ENCODE peak calls at places on chromosome 13, in ten cellular contexts. A is endodermal cell, U is IMR-90, T is mammary epithelial cell, K is fibroblast of lung, L is Karpas-422, P is K562, F is endothelial cell of umbilical vein, Y is mesenchymal stem cell, W is adipocyte. I is an unnamed sample.
A peak's percentile ranks its signal among the peaks of the same experiment; 100 is the strongest.

GRCh38 chr13:114285166-114285808 is 3.9 kb downstream of the UPF3A start:
- DNase-seq in Y (peak; percentile 19), F (no peak), U (peak; percentile 17), A (no peak), K (peak; percentile 51), L (no peak), W (no peak), T (peak; percentile 75), P (no peak), I (no peak)

GRCh38 chr13:23447927-23448326 is 14.4 kb upstream of the SACS start:
- DNase-seq in W (peak; percentile 48), A (no peak), T (no peak), F (no peak), Y (no peak), U (peak; percentile 96), K (peak; percentile 67), L (no peak), P (no peak), I (no peak)

GRCh38 chr13:60282708-60283107 is 114.3 kb upstream of the TDRD3 start:
- DNase-seq in P (no peak), L (no peak), Y (no peak), A (no peak), K (no peak), W (no peak), T (no peak), U (no peak), F (no peak), I (no peak)

GRCh38 chr13:40562975-40563349 is 103.5 kb downstream of the FOXO1 start:
- DNase-seq in L (no peak), T (no peak), P (no peak), A (no peak), U (no peak), F (no peak), K (peak; percentile 43), Y (no peak), W (no peak), I (no peak)

GRCh38 chr13:77001963-77002587 is 10.2 kb downstream of the CLN5 start:
- DNase-seq in W (no peak), F (no peak), K (no peak), L (no peak), Y (no peak), A (no peak), T (no peak), P (no peak), U (no peak), I (no peak)

GRCh38 chr13:56019606-56020005 is 1121.1 kb upstream of the PRR20A start:
- DNase-seq in L (no peak), F (no peak), A (no peak), Y (no peak), U (no peak), W (no peak), P (no peak), K (no peak), T (no peak), I (no peak)

GRCh38 chr13:41383400-41383799 is 72.3 kb downstream of the NAA16 start:
- DNase-seq in L (no peak), U (peak; percentile 61), K (peak; percentile 18), A (no peak), T (no peak), W (no peak), Y (peak; percentile 17), F (peak; percentile 57), P (no peak), I (no peak)

GRCh38 chr13:45119990-45120864 is at the start of gene GTF2F2:
- DNase-seq in W (peak; percentile 94), L (peak; percentile 95), T (peak; percentile 85), A (peak; percentile 96), Y (peak; percentile 91), K (peak; percentile 89), U (peak; percentile 90), P (peak; percentile 88), F (peak; percentile 94), I (peak; percentile 95)

GRCh38 chr13:94325660-94326059 is 153.8 kb downstream of the DCT start:
- DNase-seq in W (no peak), L (no peak), U (peak; percentile 17), Y (peak; percentile 87), K (peak; percentile 65), F (no peak), A (no peak), T (no peak), P (no peak), I (no peak)

GRCh38 chr13:50075619-50076097 is 60.4 kb downstream of the KCNRG start:
- DNase-seq in P (no peak), Y (no peak), A (no peak), L (peak; percentile 86), K (no peak), U (no peak), T (peak; percentile 38), W (peak; percentile 20), F (peak; percentile 47), I (no peak)

GRCh38 chr13:29819157-29819556 is 31.3 kb downstream of the UBL3 start:
- DNase-seq in U (no peak), A (no peak), P (no peak), L (no peak), K (no peak), T (no peak), W (no peak), Y (no peak), F (no peak), I (no peak)

GRCh38 chr13:93201992-93202558 is 24.5 kb upstream of the GPC6 start:
- DNase-seq in P (no peak), W (no peak), T (no peak), L (no peak), A (no peak), F (no peak), Y (no peak), K (no peak), U (no peak), I (no peak)

GRCh38 chr13:50353651-50354415 is 338.6 kb downstream of the KCNRG start:
- DNase-seq in P (no peak), L (no peak), U (peak; percentile 62), T (peak; percentile 54), Y (peak; percentile 85), F (no peak), W (peak; percentile 36), K (peak; percentile 75), A (no peak), I (no peak)

GRCh38 chr13:80363890-80364503 is 23.1 kb upstream of the SPRY2 start:
- DNase-seq in K (peak; percentile 13), U (peak; percentile 49), L (peak; percentile 61), P (peak; percentile 28), Y (peak; percentile 48), A (no peak), T (peak; percentile 5), W (peak; percentile 78), F (peak; percentile 46), I (no peak)

GRCh38 chr13:83281666-83282065 is 600.6 kb downstream of the SLITRK1 start:
- DNase-seq in P (no peak), U (no peak), A (no peak), F (no peak), L (no peak), W (peak; percentile 3), K (no peak), T (no peak), Y (no peak), I (no peak)

GRCh38 chr13:35014606-35015005 is 72.5 kb downstream of the NBEA start:
- DNase-seq in A (peak; percentile 63), Y (no peak), W (no peak), U (no peak), L (no peak), F (no peak), T (no peak), K (no peak), P (no peak), I (no peak)

GRCh38 chr13:110113284-110113764 is 193.6 kb downstream of the COL4A1 start:
- DNase-seq in P (no peak), K (peak; percentile 84), W (no peak), L (no peak), T (peak; percentile 87), U (peak; percentile 80), Y (peak; percentile 50), F (no peak), A (no peak), I (no peak)

GRCh38 chr13:99970761-99971575 is 599 bp downstream of the ZIC5 start:
- DNase-seq in P (peak; percentile 55), T (no peak), U (no peak), K (no peak), F (no peak), A (peak; percentile 90), W (no peak), Y (no peak), L (no peak), I (no peak)

GRCh38 chr13:99971576-99972189 is at the start of gene ZIC5:
- DNase-seq in U (no peak), A (peak; percentile 95), W (no peak), P (no peak), L (no peak), T (no peak), Y (no peak), K (no peak), F (no peak), I (no peak)

GRCh38 chr13:99969368-99969933 is 2.1 kb downstream of the ZIC5 start:
- DNase-seq in T (no peak), L (no peak), W (no peak), F (no peak), Y (no peak), U (no peak), K (no peak), P (peak; percentile 12), A (no peak), I (no peak)

GRCh38 chr13:99968521-99969367 is 2.8 kb downstream of the ZIC5 start:
- DNase-seq in K (no peak), W (peak; percentile 56), P (no peak), F (no peak), T (no peak), A (peak; percentile 76), L (no peak), U (no peak), Y (no peak), I (no peak)

GRCh38 chr13:99969934-99970760 is 1.4 kb downstream of the ZIC5 start:
- DNase-seq in W (no peak), A (peak; percentile 94), P (peak; percentile 82), K (peak; percentile 30), T (peak; percentile 27), F (no peak), U (no peak), L (no peak), Y (no peak), I (peak; percentile 72)
- H3K9ac ChIP-seq in W (no peak overlapping the region), A (peak overlapping the region; percentile 80), P (peak overlapping the region; percentile 99), K (no peak overlapping the region), T (no peak overlapping the region), F (no peak overlapping the region), U (no peak overlapping the region), L (no peak overlapping the region), Y (no peak overlapping the region), I (no peak overlapping the region)

GRCh38 chr13:75621147-75621546 is 15.0 kb upstream of the LMO7 start:
- DNase-seq in F (peak; percentile 36), T (no peak), W (peak; percentile 78), K (peak; percentile 86), U (peak; percentile 70), L (no peak), P (no peak), Y (no peak), A (no peak), I (no peak)
- H3K9ac ChIP-seq in F (no peak overlapping the region), T (no peak overlapping the region), W (peak overlapping the region; percentile 85), K (no peak overlapping the region), U (no peak overlapping the region), L (no peak overlapping the region), P (no peak overlapping the region), Y (peak overlapping the region; percentile 57), A (no peak overlapping the region), I (no peak overlapping the region)

GRCh38 chr13:97257228-97257755 is 35.2 kb downstream of the MBNL2 start:
- DNase-seq in T (no peak), L (no peak), Y (no peak), K (no peak), F (no peak), U (no peak), P (no peak), A (no peak), W (no peak), I (no peak)
- H3K9ac ChIP-seq in T (peak overlapping the region; percentile 78), L (no peak overlapping the region), Y (peak overlapping the region; percentile 89), K (peak overlapping the region; percentile 20), F (peak overlapping the region; percentile 91), U (peak overlapping the region; percentile 4), P (no peak overlapping the region), A (no peak overlapping the region), W (peak overlapping the region; percentile 75), I (no peak overlapping the region)

GRCh38 chr13:74444877-74445479 is 310.8 kb upstream of the KLF12 start:
- DNase-seq in W (no peak), F (no peak), L (no peak), Y (no peak), K (peak; percentile 35), T (peak; percentile 60), A (no peak), P (no peak), U (peak; percentile 14), I (no peak)
- H3K9ac ChIP-seq in W (no peak overlapping the region), F (no peak overlapping the region), L (no peak overlapping the region), Y (no peak overlapping the region), K (no peak overlapping the region), T (no peak overlapping the region), A (no peak overlapping the region), P (no peak overlapping the region), U (no peak overlapping the region), I (no peak overlapping the region)

I was measured in kidney.